ENCODE peak calls at places on chromosomes 16 and 17, in ten cellular contexts. O, S, N, Q, D, A, G, E, X and J are unnamed samples.

GRCh38 chr16:78227855-78228254 is 128.4 kb downstream of the WWOX start:
- DNase-seq in O (no peak), S (no peak), N (no peak), Q (no peak), D (no peak), A (no peak), G (no peak), E (no peak), X (no peak), J (no peak)

GRCh38 chr17:73027130-73027741 is 65.3 kb downstream of the SLC39A11 start:
- DNase-seq in O (no peak), S (peak; percentile 60), N (no peak), Q (peak; percentile 37), D (no peak), A (no peak), G (no peak), E (no peak), X (no peak), J (no peak)

GRCh38 chr17:38747385-38748328 is 479 bp downstream of the PCGF2 start:
- DNase-seq in O (no peak), S (peak; percentile 78), N (peak; percentile 61), Q (no peak), D (no peak), A (peak; percentile 68), G (no peak), E (no peak), X (peak; percentile 86), J (peak; percentile 69)

GRCh38 chr16:18072161-18072560 is 264.4 kb downstream of the NPIPA8 start:
- DNase-seq in O (no peak), S (no peak), N (no peak), Q (no peak), D (no peak), A (no peak), G (no peak), E (no peak), X (no peak), J (no peak)

GRCh38 chr16:1372292-1372950 is 20.7 kb downstream of the GNPTG start:
- DNase-seq in O (no peak), S (no peak), N (no peak), Q (no peak), D (no peak), A (no peak), G (no peak), E (no peak), X (no peak), J (no peak)

GRCh38 chr16:4089811-4090293 is 26.4 kb downstream of the ADCY9 start:
- DNase-seq in O (no peak), S (no peak), N (no peak), Q (no peak), D (peak; percentile 49), A (no peak), G (no peak), E (no peak), X (no peak), J (no peak)

GRCh38 chr16:49675417-49675816 is 180.5 kb downstream of the ZNF423 start:
- DNase-seq in O (no peak), S (peak; percentile 42), N (no peak), Q (no peak), D (no peak), A (no peak), G (no peak), E (no peak), X (no peak), J (no peak)

GRCh38 chr16:48617711-48618148 is 7.8 kb upstream of the N4BP1 start:
- DNase-seq in O (no peak), S (peak; percentile 87), N (no peak), Q (no peak), D (no peak), A (no peak), G (no peak), E (no peak), X (no peak), J (peak; percentile 65)

GRCh38 chr17:7191571-7192270 is 12.6 kb upstream of the ASGR1 start:
- DNase-seq in O (no peak), S (peak; percentile 46), N (peak; percentile 65), Q (no peak), D (no peak), A (peak; percentile 55), G (no peak), E (no peak), X (no peak), J (peak; percentile 39)

GRCh38 chr17:70797166-70797565 is 627.8 kb downstream of the KCNJ2 start:
- DNase-seq in O (no peak), S (no peak), N (no peak), Q (no peak), D (no peak), A (no peak), G (no peak), E (no peak), X (no peak), J (no peak)

GRCh38 chr16:80836846-80837245 is 32.4 kb upstream of the CDYL2 start:
- DNase-seq in O (no peak), S (no peak), N (no peak), Q (no peak), D (no peak), A (no peak), G (no peak), E (no peak), X (no peak), J (no peak)

GRCh38 chr16:78331749-78332148 is 232.3 kb downstream of the WWOX start:
- DNase-seq in O (no peak), S (no peak), N (no peak), Q (no peak), D (no peak), A (no peak), G (no peak), E (no peak), X (no peak), J (no peak)

GRCh38 chr17:34706029-34706428 is 126.6 kb downstream of the TMEM132E start:
- DNase-seq in O (peak; percentile 21), S (peak; percentile 42), N (peak; percentile 32), Q (no peak), D (no peak), A (no peak), G (no peak), E (no peak), X (no peak), J (no peak)

GRCh38 chr17:78875331-78875730 is 27.7 kb downstream of the CEP295NL start:
- DNase-seq in O (no peak), S (no peak), N (no peak), Q (no peak), D (no peak), A (no peak), G (no peak), E (no peak), X (no peak), J (no peak)

GRCh38 chr17:68532826-68533225 is 20.6 kb downstream of the PRKAR1A start:
- DNase-seq in O (no peak), S (peak; percentile 68), N (no peak), Q (no peak), D (no peak), A (no peak), G (no peak), E (no peak), X (no peak), J (no peak)
- H3K36me3 ChIP-seq in O (peaks cover 38% of the 10 kb centered on the region), S (peaks cover 90% of the 10 kb centered on the region), N (peaks cover 5% of the 10 kb centered on the region), Q (peaks cover 21% of the 10 kb centered on the region), D (peaks cover 3% of the 10 kb centered on the region), A (no peaks in the 10 kb centered on the region), G (peaks cover 45% of the 10 kb centered on the region), E (peaks cover 25% of the 10 kb centered on the region), X (no peaks in the 10 kb centered on the region), J (peaks cover 87% of the 10 kb centered on the region)

GRCh38 chr16:55835578-55835977 is 2.7 kb upstream of the CES1 start:
- DNase-seq in O (no peak), S (peak; percentile 3), N (peak; percentile 39), Q (no peak), D (peak; percentile 52), A (no peak), G (no peak), E (no peak), X (no peak), J (peak; percentile 90)
- H3K36me3 ChIP-seq in O (no peaks in the 10 kb centered on the region), S (no peaks in the 10 kb centered on the region), N (no peaks in the 10 kb centered on the region), Q (no peaks in the 10 kb centered on the region), D (no peaks in the 10 kb centered on the region), A (no peaks in the 10 kb centered on the region), G (no peaks in the 10 kb centered on the region), E (no peaks in the 10 kb centered on the region), X (no peaks in the 10 kb centered on the region), J (no peaks in the 10 kb centered on the region)

DNA sequence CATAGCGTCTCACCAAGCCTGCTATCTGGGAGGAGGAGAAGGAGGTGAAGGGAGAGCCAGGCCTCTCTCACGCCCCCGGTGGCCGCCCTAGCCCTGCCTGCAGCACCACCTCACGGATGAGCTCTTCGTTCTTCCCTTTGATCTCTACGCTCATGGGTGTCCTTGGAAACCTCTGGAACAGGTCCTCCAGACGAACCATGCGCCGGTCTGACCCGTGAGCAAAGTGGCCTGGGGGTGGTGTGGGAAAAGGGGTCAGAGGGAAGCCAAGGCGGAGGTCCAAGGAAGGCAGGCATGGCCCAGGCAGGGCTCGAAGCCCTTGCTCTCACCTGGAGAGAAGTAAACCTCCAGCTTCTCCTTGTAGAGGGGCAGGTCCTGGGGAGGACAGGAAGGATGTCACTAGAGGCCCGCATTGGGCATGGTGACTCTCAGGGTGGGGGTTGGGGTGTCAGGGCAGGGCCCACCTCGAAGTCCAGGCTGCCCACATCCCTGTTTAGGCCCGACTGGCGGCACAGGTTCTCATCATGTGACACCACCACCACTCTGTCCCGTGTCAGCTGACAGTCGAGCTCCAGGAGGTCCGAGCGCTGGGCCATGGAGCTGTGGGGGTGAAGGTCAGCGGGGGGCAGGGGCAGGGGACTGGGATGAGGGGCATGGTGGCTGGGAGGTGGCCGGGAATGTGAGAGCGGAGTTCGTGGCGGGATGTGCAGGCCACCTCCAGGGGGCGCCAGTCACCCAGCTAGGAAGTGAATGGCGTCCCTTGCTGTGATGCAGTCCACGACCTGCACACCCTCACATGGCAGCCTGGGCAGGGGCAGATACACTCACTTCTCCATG is 923 bp downstream of the GDPD3 start:
- DNase-seq in O (peak; percentile 75), S (peak; percentile 53), N (peak; percentile 81), Q (no peak), D (no peak), A (peak; percentile 69), G (no peak), E (no peak), X (peak; percentile 92), J (peak; percentile 56)
- H3K36me3 ChIP-seq in O (peaks cover 7% of the 10 kb centered on the region), S (peaks cover 34% of the 10 kb centered on the region), N (peaks cover 5% of the 10 kb centered on the region), Q (peaks cover 22% of the 10 kb centered on the region), D (no peaks in the 10 kb centered on the region), A (no peaks in the 10 kb centered on the region), G (no peaks in the 10 kb centered on the region), E (peaks cover 36% of the 10 kb centered on the region), X (no peaks in the 10 kb centered on the region), J (no peaks in the 10 kb centered on the region)

GRCh38 chr16:86355538-86355937 is 154.8 kb upstream of the FOXF1 start:
- DNase-seq in O (no peak), S (peak; percentile 45), N (no peak), Q (peak; percentile 86), D (no peak), A (no peak), G (no peak), E (no peak), X (no peak), J (no peak)

GRCh38 chr16:86357950-86358349 is 152.4 kb upstream of the FOXF1 start:
- DNase-seq in O (no peak), S (no peak), N (no peak), Q (no peak), D (no peak), A (no peak), G (no peak), E (no peak), X (no peak), J (no peak)

GRCh38 chr16:86357303-86357702 is 153.0 kb upstream of the FOXF1 start:
- DNase-seq in O (no peak), S (no peak), N (no peak), Q (no peak), D (no peak), A (no peak), G (no peak), E (no peak), X (no peak), J (no peak)

GRCh38 chr16:86355951-86356350 is 154.4 kb upstream of the FOXF1 start:
- DNase-seq in O (no peak), S (no peak), N (no peak), Q (no peak), D (no peak), A (no peak), G (no peak), E (no peak), X (no peak), J (no peak)

GRCh38 chr16:86356804-86357203 is 153.5 kb upstream of the FOXF1 start:
- DNase-seq in O (no peak), S (no peak), N (no peak), Q (no peak), D (no peak), A (no peak), G (no peak), E (no peak), X (no peak), J (no peak)
- H3K36me3 ChIP-seq in O (no peaks in the 10 kb centered on the region), S (no peaks in the 10 kb centered on the region), N (no peaks in the 10 kb centered on the region), Q (no peaks in the 10 kb centered on the region), D (no peaks in the 10 kb centered on the region), A (no peaks in the 10 kb centered on the region), G (no peaks in the 10 kb centered on the region), E (no peaks in the 10 kb centered on the region), X (no peaks in the 10 kb centered on the region), J (no peaks in the 10 kb centered on the region)